ENCODE peak calls at places on chromosome 15, in eight cellular contexts. D is GM10248; H is cardiac fibroblast; M is mesendoderm; B is body of pancreas; L is RWPE1; T is activated CD8-positive, alpha-beta memory T cell treated with anti-CD3 and anti-CD28 coated beads, Interleukin-2, amount 50 U/mL, for 48 hours; S is non-pigmented ciliary epithelial cell. K is an unnamed sample.

GRCh38 chr15:74422723-74423442 is 10.9 kb downstream of the SEMA7A start:
- DNase-seq in D (no peak), H (peak), M (peak), B (no peak), L (peak), T (no peak), S (no peak), K (peak)

GRCh38 chr15:99762288-99762687 is 29.1 kb upstream of the LYSMD4 start:
- DNase-seq in D (no peak), H (peak), M (no peak), B (no peak), L (no peak), T (no peak), S (no peak), K (no peak)

GRCh38 chr15:80580107-80580506 is 115.0 kb upstream of the ABHD17C start:
- DNase-seq in D (no peak), H (peak), M (peak), B (no peak), L (peak), T (no peak), S (peak), K (no peak)

GRCh38 chr15:56794150-56794922 is 61.0 kb upstream of the ZNF280D start:
- DNase-seq in D (no peak), H (peak), M (no peak), B (no peak), L (no peak), T (no peak), S (no peak), K (no peak)

GRCh38 chr15:28932361-28932760 is 46.6 kb downstream of the APBA2 start:
- DNase-seq in D (no peak), H (no peak), M (no peak), B (no peak), L (no peak), T (no peak), S (no peak), K (no peak)

GRCh38 chr15:75200765-75201608 is 695 bp upstream of the C15orf39 start:
- DNase-seq in D (peak), H (peak), M (peak), B (peak), L (peak), T (peak), S (no peak), K (peak)

GRCh38 chr15:56723787-56724186 is 9.5 kb downstream of the ZNF280D start:
- DNase-seq in D (no peak), H (no peak), M (no peak), B (no peak), L (no peak), T (no peak), S (no peak), K (no peak)

GRCh38 chr15:32671339-32672325 is 30.1 kb downstream of the SCG5 start:
- DNase-seq in D (no peak), H (no peak), M (no peak), B (no peak), L (no peak), T (no peak), S (no peak), K (no peak)

GRCh38 chr15:57216288-57216687 is 160.0 kb upstream of the CGNL1 start:
- DNase-seq in D (no peak), H (peak), M (no peak), B (no peak), L (peak), T (no peak), S (peak), K (no peak)

GRCh38 chr15:84818221-84819131 is 1.3 kb downstream of the ALPK3 start:
- DNase-seq in D (no peak), H (peak), M (peak), B (peak), L (no peak), T (no peak), S (no peak), K (no peak)

GRCh38 chr15:35458176-35458856 is 87.6 kb downstream of the DPH6 start:
- DNase-seq in D (no peak), H (peak), M (no peak), B (no peak), L (peak), T (no peak), S (no peak), K (no peak)

GRCh38 chr15:27704939-27705514 is 394.1 kb downstream of the OCA2 start:
- DNase-seq in D (no peak), H (no peak), M (no peak), B (no peak), L (no peak), T (no peak), S (no peak), K (no peak)

GRCh38 chr15:38883987-38884386 is 319.4 kb upstream of the RASGRP1 start:
- DNase-seq in D (no peak), H (no peak), M (no peak), B (no peak), L (no peak), T (no peak), S (no peak), K (no peak)

GRCh38 chr15:41411031-41411430 is 5.9 kb upstream of the RTF1 start:
- DNase-seq in D (no peak), H (no peak), M (no peak), B (no peak), L (no peak), T (no peak), S (no peak), K (no peak)

GRCh38 chr15:83206387-83206970 is 1.1 kb downstream of the HDGFL3 start:
- DNase-seq in D (no peak), H (peak), M (peak), B (no peak), L (peak), T (no peak), S (no peak), K (no peak)

GRCh38 chr15:40927497-40928346 is 1.4 kb upstream of the DLL4 start:
- DNase-seq in D (no peak), H (no peak), M (no peak), B (no peak), L (no peak), T (no peak), S (no peak), K (no peak)

GRCh38 chr15:71349736-71350515 is 234.7 kb downstream of the THSD4 start:
- DNase-seq in D (no peak), H (no peak), M (no peak), B (no peak), L (no peak), T (no peak), S (no peak), K (no peak)

GRCh38 chr15:85793641-85794597 is 806 bp downstream of the KLHL25 start:
- DNase-seq in D (no peak), H (peak), M (peak), B (peak), L (peak), T (peak), S (no peak), K (no peak)

GRCh38 chr15:94203321-94203720 is 28.0 kb upstream of the MCTP2 start:
- DNase-seq in D (no peak), H (no peak), M (no peak), B (no peak), L (no peak), T (no peak), S (no peak), K (no peak)

GRCh38 chr15:61038387-61038786 is 190.7 kb downstream of the RORA start:
- DNase-seq in D (no peak), H (peak), M (no peak), B (no peak), L (no peak), T (no peak), S (no peak), K (no peak)

GRCh38 chr15:31069360-31070000 is 32.0 kb downstream of the TRPM1 start:
- DNase-seq in D (no peak), H (no peak), M (no peak), B (no peak), L (no peak), T (no peak), S (no peak), K (no peak)

GRCh38 chr15:44296625-44297524 is 8.4 kb downstream of the GOLM2 start:
- DNase-seq in D (peak), H (peak), M (peak), B (peak), L (peak), T (no peak), S (peak), K (no peak)

GRCh38 chr15:97959738-97960363 is 652 bp upstream of the ARRDC4 start:
- DNase-seq in D (no peak), H (no peak), M (no peak), B (no peak), L (peak), T (no peak), S (no peak), K (no peak)

K was measured in lung.